ENCODE peak calls at places on chromosome 2, in four cellular contexts. O, F, M and G are unnamed samples.
A peak's percentile ranks its signal among the peaks of the same experiment; 100 is the strongest.

GRCh38 chr2:37984176-37984575 is 59.1 kb downstream of the RMDN2 start:
- DNase-seq in O (no peak), F (no peak), M (no peak), G (no peak)

GRCh38 chr2:72915907-72916742 is 1.2 kb upstream of the EMX1 start:
- DNase-seq in O (peak; percentile 66), F (no peak), M (peak; percentile 60), G (no peak)

GRCh38 chr2:206558492-206558891 is 83.8 kb upstream of the FAM237A start:
- DNase-seq in O (no peak), F (no peak), M (no peak), G (no peak)

GRCh38 chr2:62197609-62198236 is 1.8 kb downstream of the B3GNT2 start:
- DNase-seq in O (peak; percentile 50), F (no peak), M (no peak), G (peak; percentile 22)

GRCh38 chr2:238493411-238493810 is 66.7 kb downstream of the ASB1 start:
- DNase-seq in O (no peak), F (no peak), M (no peak), G (no peak)

GRCh38 chr2:60633615-60634014 is 80.2 kb upstream of the BCL11A start:
- DNase-seq in O (no peak), F (no peak), M (no peak), G (no peak)

GRCh38 chr2:95285542-95285932 is 11.3 kb downstream of the PROM2 start:
- DNase-seq in O (no peak), F (no peak), M (no peak), G (no peak)

GRCh38 chr2:20208487-20208882 is 16.4 kb downstream of the SDC1 start:
- DNase-seq in O (no peak), F (no peak), M (no peak), G (no peak)

GRCh38 chr2:204982303-204982702 is 437.0 kb downstream of the PARD3B start:
- DNase-seq in O (peak; percentile 54), F (no peak), M (no peak), G (no peak)

GRCh38 chr2:74979844-74980243 is 21.4 kb downstream of the POLE4 start:
- DNase-seq in O (no peak), F (no peak), M (no peak), G (no peak)

GRCh38 chr2:453132-453531 is 165.2 kb upstream of the ALKAL2 start:
- DNase-seq in O (no peak), F (no peak), M (no peak), G (no peak)

GRCh38 chr2:222000326-222000725 is 298.5 kb downstream of the PAX3 start:
- DNase-seq in O (no peak), F (no peak), M (no peak), G (no peak)

GRCh38 chr2:191657977-191658376 is 20.0 kb upstream of the NABP1 start:
- DNase-seq in O (no peak), F (no peak), M (no peak), G (peak; percentile 82)

GRCh38 chr2:188399159-188399558 is 107.5 kb downstream of the GULP1 start:
- DNase-seq in O (no peak), F (no peak), M (no peak), G (no peak)

GRCh38 chr2:100571668-100572067 is 8.9 kb downstream of the PDCL3 start:
- DNase-seq in O (peak; percentile 53), F (no peak), M (no peak), G (no peak)

GRCh38 chr2:55856936-55857335 is 66.6 kb downstream of the EFEMP1 start:
- DNase-seq in O (no peak), F (no peak), M (no peak), G (peak; percentile 69)

GRCh38 chr2:149739171-149739879 is 151.8 kb upstream of the MMADHC start:
- DNase-seq in O (no peak), F (no peak), M (no peak), G (no peak)

GRCh38 chr2:149743842-149744468 is 156.4 kb upstream of the MMADHC start:
- DNase-seq in O (no peak), F (no peak), M (no peak), G (no peak)

GRCh38 chr2:149740490-149740889 is 152.9 kb upstream of the MMADHC start:
- DNase-seq in O (no peak), F (no peak), M (no peak), G (peak; percentile 42)

GRCh38 chr2:149739880-149740265 is 152.3 kb upstream of the MMADHC start:
- DNase-seq in O (no peak), F (no peak), M (no peak), G (no peak)

GRCh38 chr2:149741646-149742045 is 154.1 kb upstream of the MMADHC start:
- DNase-seq in O (no peak), F (no peak), M (no peak), G (peak; percentile 60)
- H3K4me1 ChIP-seq in O (no peaks in the 10 kb centered on the region), F (no peaks in the 10 kb centered on the region), M (no peaks in the 10 kb centered on the region), G (peaks cover 23% of the 10 kb centered on the region)

DNA sequence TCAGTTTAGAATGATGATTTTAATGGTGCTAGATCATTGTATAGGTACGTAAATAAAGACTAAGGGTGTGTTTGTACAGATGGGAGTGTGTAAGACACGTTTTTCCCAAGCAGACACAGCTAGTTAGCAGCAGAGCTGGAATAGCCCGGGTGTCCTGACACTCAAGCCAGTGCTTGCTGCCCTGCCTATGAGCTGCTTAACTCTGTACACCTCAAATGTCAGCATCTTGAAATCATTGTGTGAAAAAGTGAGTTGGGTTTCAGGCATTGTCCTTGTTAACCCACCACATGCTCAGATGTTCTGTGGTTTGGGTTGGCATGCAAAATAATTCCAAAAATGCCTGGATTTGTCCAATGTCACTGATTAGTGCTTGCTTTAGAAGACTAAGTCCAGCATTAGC is 13.0 kb upstream of the TET3 start:
- DNase-seq in O (no peak), F (no peak), M (no peak), G (no peak)
- H3K9ac ChIP-seq in O (peak overlapping the region; percentile 49), F (peak overlapping the region; percentile 1), M (no peak overlapping the region), G (no peak overlapping the region)

GRCh38 chr2:43998263-43998662 is 2.5 kb upstream of the LRPPRC start:
- DNase-seq in O (no peak), F (no peak), M (no peak), G (no peak)
- TF ChIP-seq MYC in O (no peak), F (no peak), M (no peak), G (no peak)

DNA sequence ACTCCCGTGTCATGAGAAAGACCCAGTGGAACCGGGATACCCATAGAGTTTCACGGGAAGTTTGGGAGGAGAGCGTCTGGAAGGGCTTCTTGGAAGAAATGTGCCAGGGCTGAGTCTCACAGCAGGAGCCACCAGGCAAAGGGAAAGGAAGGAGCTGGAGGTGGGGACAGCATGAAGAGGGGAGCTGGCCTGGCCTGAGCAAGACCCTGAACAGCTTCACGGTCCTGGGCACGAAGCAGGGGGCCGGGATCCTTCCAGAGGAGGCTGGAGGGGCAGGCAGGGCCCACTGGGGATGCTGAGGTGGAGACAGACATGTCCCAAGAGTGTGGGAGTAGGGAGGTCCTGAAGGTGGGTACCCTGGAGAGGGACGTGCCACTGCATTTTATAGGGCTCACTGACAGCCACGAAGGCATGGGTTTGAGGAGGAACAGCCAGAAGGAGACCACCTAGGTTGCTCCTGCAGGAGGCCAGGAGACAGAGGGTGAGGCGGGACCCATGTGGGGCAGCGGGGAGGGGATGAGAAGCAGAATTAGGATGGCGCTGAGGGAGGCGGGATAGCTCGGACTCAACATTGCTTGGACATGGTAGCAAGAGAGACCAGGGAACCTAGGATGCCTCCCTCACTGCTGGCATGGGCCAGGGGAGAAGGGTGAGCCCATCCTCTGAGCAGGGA is 168.1 kb upstream of the ID2 start:
- DNase-seq in O (no peak), F (no peak), M (no peak), G (no peak)
- H3K4me1 ChIP-seq in O (no peaks in the 10 kb centered on the region), F (peaks cover 36% of the 10 kb centered on the region), M (no peaks in the 10 kb centered on the region), G (no peaks in the 10 kb centered on the region)

DNA sequence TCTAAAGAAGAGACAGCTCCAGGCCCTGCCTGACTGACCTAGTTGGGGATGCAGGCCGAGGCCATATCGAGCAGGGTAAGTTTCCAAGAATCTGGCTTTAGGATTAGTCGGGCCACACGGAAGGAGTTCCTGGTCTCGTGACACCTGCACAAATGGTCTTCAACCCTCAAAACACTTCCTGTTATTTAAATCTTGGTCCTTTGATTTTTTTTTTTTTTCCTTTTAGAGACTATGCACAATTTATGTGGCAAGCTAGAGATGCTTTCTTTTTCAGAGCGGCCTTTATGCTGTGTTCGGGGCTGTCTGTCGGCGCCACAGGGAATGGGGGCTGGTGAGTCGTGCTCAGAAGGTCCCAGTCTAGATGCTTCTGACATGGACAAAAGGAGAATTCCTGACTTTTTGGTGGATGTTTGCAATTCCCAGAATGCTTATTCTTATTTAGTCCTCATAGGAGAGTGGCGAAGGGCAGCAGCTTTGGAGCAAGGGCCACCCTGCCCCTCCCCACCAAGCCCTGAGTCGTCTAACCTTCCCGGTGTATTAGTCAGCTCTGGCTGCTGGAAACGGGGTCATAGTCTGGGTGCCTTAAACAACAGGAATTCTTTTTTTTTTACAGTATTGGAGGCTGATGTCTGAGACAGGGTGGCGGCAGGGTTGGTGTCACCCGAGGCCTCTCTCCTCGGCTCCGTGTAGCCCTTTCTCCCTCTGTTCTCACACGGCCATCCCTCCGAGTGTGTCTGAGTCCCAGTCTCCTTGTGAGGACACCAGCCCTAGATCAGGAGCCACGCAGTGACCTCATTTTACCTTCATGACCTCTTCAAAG is 27.4 kb downstream of the HPCAL1 start:
- DNase-seq in O (no peak), F (no peak), M (peak; percentile 78), G (peak; percentile 83)
- H3K9ac ChIP-seq in O (no peak overlapping the region), F (no peak overlapping the region), M (peak overlapping the region; percentile 49), G (peak overlapping the region; percentile 68)

DNA sequence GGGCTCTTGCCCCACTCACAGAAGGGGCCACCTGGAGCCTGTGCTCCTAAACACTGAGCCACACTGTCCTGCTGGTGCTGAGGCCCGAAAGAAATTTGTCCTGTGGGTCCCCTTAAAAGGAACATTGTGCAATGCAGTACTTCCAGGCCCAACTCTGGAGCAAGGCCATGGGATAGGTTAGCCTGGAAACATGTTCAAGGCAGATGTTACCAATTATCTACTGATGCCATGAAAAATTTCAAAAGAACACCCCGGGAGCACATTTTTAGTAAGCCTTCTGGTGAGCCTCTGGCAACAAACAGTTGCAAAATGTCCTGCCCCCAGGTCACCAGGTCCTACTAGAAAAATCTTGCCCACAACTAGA is 12.3 kb upstream of the PTMA start:
- DNase-seq in O (no peak), F (no peak), M (no peak), G (no peak)
- TF ChIP-seq MYC in O (no peak), F (no peak), M (no peak), G (no peak)

GRCh38 chr2:240561325-240561971 is 1.3 kb downstream of the DUSP28 start:
- DNase-seq in O (no peak), F (peak; percentile 45), M (no peak), G (peak; percentile 40)
- H3K4me1 ChIP-seq in O (peaks cover 42% of the 10 kb centered on the region), F (peaks cover 51% of the 10 kb centered on the region), M (peaks cover 49% of the 10 kb centered on the region), G (peaks cover 46% of the 10 kb centered on the region)